ENCODE peak calls at places on chromosomes 12 and 14, in eight cellular contexts. F, J, H, A, V, N, I and Q are unnamed samples.

GRCh38 chr12:54378791-54379400 is 5.6 kb downstream of the ZNF385A start:
- DNase-seq in F (peak; percentile 75), J (no peak), H (peak; percentile 87), A (no peak), V (no peak), N (peak; percentile 51), I (no peak), Q (peak; percentile 83)

GRCh38 chr12:62802981-62803380 is 132.0 kb downstream of the PPM1H start:
- DNase-seq in F (no peak), J (no peak), H (no peak), A (no peak), V (no peak), N (no peak), I (no peak), Q (no peak)

GRCh38 chr12:21906919-21907642 is 34.1 kb downstream of the ABCC9 start:
- DNase-seq in F (no peak), J (no peak), H (no peak), A (no peak), V (no peak), N (no peak), I (peak; percentile 50), Q (no peak)

GRCh38 chr12:108564724-108565123 is 2.3 kb downstream of the ISCU start:
- DNase-seq in F (no peak), J (no peak), H (no peak), A (no peak), V (peak; percentile 52), N (no peak), I (no peak), Q (no peak)

GRCh38 chr14:71103662-71104484 is 196.6 kb downstream of the PCNX1 start:
- DNase-seq in F (no peak), J (no peak), H (no peak), A (peak; percentile 62), V (no peak), N (peak; percentile 85), I (no peak), Q (peak; percentile 46)

GRCh38 chr14:71290960-71291466 is 383.8 kb downstream of the PCNX1 start:
- DNase-seq in F (no peak), J (peak; percentile 30), H (no peak), A (peak; percentile 46), V (no peak), N (peak; percentile 60), I (peak; percentile 32), Q (peak; percentile 15)

GRCh38 chr12:14845350-14845750 is 2.0 kb upstream of the ART4 start:
- DNase-seq in F (no peak), J (no peak), H (no peak), A (peak; percentile 64), V (peak; percentile 79), N (peak; percentile 80), I (no peak), Q (peak; percentile 50)

GRCh38 chr14:45253754-45254300 is 825 bp upstream of the MIS18BP1 start:
- DNase-seq in F (peak; percentile 42), J (no peak), H (no peak), A (peak; percentile 52), V (peak; percentile 72), N (peak; percentile 45), I (no peak), Q (peak; percentile 4)

GRCh38 chr12:46364777-46365580 is 7.6 kb downstream of the SLC38A2 start:
- DNase-seq in F (peak; percentile 58), J (peak; percentile 18), H (no peak), A (peak; percentile 53), V (peak; percentile 78), N (peak; percentile 86), I (no peak), Q (peak; percentile 62)

GRCh38 chr12:6294533-6295186 is 15.8 kb upstream of the PLEKHG6 start:
- DNase-seq in F (no peak), J (no peak), H (no peak), A (no peak), V (no peak), N (no peak), I (no peak), Q (no peak)

GRCh38 chr12:123264642-123265041 is 7.0 kb downstream of the CDK2AP1 start:
- DNase-seq in F (no peak), J (peak; percentile 9), H (peak; percentile 79), A (peak; percentile 45), V (no peak), N (no peak), I (no peak), Q (no peak)

GRCh38 chr12:122022393-122023338 is 982 bp downstream of the BCL7A start:
- DNase-seq in F (peak; percentile 53), J (no peak), H (peak; percentile 50), A (no peak), V (no peak), N (peak; percentile 29), I (no peak), Q (peak; percentile 50)

GRCh38 chr12:39831587-39832315 is 212.1 kb upstream of the ABCD2 start:
- DNase-seq in F (no peak), J (no peak), H (no peak), A (peak; percentile 46), V (no peak), N (peak; percentile 17), I (no peak), Q (no peak)

GRCh38 chr14:30058401-30058800 is 130.8 kb upstream of the PRKD1 start:
- DNase-seq in F (no peak), J (no peak), H (no peak), A (no peak), V (no peak), N (peak; percentile 25), I (no peak), Q (no peak)

GRCh38 chr12:102050660-102051430 is 10.9 kb downstream of the WASHC3 start:
- DNase-seq in F (no peak), J (no peak), H (no peak), A (no peak), V (no peak), N (no peak), I (no peak), Q (no peak)

GRCh38 chr14:101405931-101406330 is 155.4 kb upstream of the DIO3 start:
- DNase-seq in F (no peak), J (no peak), H (no peak), A (no peak), V (no peak), N (no peak), I (no peak), Q (no peak)

GRCh38 chr12:15931590-15932053 is 20.5 kb downstream of the DERA start:
- DNase-seq in F (no peak), J (no peak), H (no peak), A (peak; percentile 50), V (no peak), N (no peak), I (no peak), Q (no peak)

GRCh38 chr14:69917287-69917686 is 38.1 kb downstream of the SMOC1 start:
- DNase-seq in F (no peak), J (no peak), H (no peak), A (no peak), V (no peak), N (no peak), I (no peak), Q (no peak)

GRCh38 chr14:95359974-95360826 is 40.5 kb upstream of the CLMN start:
- DNase-seq in F (peak; percentile 53), J (peak; percentile 80), H (peak; percentile 73), A (no peak), V (peak; percentile 43), N (peak; percentile 27), I (no peak), Q (peak; percentile 61)

GRCh38 chr12:121079736-121080272 is 40.8 kb upstream of the OASL start:
- DNase-seq in F (no peak), J (no peak), H (no peak), A (no peak), V (no peak), N (no peak), I (no peak), Q (no peak)

GRCh38 chr12:22459872-22460490 is 84.4 kb downstream of the C2CD5 start:
- DNase-seq in F (no peak), J (no peak), H (no peak), A (peak; percentile 64), V (no peak), N (peak; percentile 69), I (peak; percentile 3), Q (peak; percentile 26)

GRCh38 chr14:68896132-68896531 is 83.0 kb downstream of the ACTN1 start:
- DNase-seq in F (no peak), J (no peak), H (no peak), A (no peak), V (no peak), N (no peak), I (no peak), Q (no peak)
- TF ChIP-seq CTCF in F (no peak), J (no peak), H (peak; percentile 60), A (peak; percentile 19), V (peak; percentile 34), N (peak; percentile 54), I (peak; percentile 50), Q (no peak)

GRCh38 chr12:69388371-69388770 is 28.8 kb downstream of the YEATS4 start:
- DNase-seq in F (no peak), J (no peak), H (no peak), A (peak; percentile 68), V (no peak), N (peak; percentile 86), I (peak; percentile 53), Q (no peak)
- TF ChIP-seq CTCF in F (no peak), J (peak; percentile 62), H (peak; percentile 47), A (peak; percentile 78), V (peak; percentile 75), N (peak; percentile 64), I (peak; percentile 52), Q (peak; percentile 34)

DNA sequence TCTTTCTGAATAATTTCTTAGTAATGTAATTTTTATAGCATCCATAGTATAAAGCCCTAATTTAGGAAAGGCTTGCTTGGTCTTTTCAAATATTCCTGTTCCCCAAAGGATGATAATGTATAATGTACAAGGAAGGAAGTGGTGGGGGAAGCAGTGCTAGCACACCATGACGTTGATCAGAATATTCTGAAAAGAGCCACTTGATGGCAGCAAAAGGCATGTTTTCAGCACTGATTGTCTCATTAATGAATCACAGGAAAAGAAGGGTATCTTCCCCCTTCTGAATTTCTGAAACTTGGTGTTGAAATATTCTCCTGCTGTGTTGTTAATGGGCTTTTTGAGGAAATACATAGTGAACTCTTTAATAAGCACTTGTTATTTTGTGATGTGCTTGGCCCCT is 121.9 kb downstream of the TMEM117 start:
- DNase-seq in F (no peak), J (no peak), H (no peak), A (peak; percentile 48), V (no peak), N (peak; percentile 69), I (peak; percentile 50), Q (peak; percentile 25)
- TF ChIP-seq CTCF in F (no peak), J (peak; percentile 49), H (peak; percentile 70), A (peak; percentile 59), V (peak; percentile 44), N (peak; percentile 43), I (peak; percentile 51), Q (peak; percentile 28)

DNA sequence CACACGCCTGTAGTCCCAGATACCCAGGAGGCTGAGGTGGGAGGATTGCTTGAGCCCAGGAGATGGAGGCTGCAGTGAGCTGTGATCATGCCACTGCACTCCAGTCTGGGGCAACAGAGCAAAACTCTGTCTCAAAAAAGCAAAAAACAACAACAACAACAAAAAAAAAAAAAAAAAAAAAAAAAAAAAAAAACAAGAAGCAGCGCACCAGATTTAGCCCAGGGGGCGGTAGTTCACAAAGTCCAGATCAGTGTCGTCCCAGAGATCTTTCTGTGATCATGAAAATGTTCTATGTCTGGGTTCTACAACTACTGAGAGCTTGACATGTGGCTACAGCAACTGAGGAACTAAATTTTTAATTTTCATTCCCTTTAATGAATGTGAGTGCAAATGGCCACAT is 27.4 kb downstream of the OAS2 start:
- DNase-seq in F (no peak), J (no peak), H (no peak), A (peak; percentile 20), V (no peak), N (peak; percentile 7), I (no peak), Q (peak; percentile 20)
- TF ChIP-seq CTCF in F (no peak), J (no peak), H (peak; percentile 69), A (peak; percentile 21), V (no peak), N (peak; percentile 42), I (peak; percentile 18), Q (peak; percentile 36)